ENCODE peak calls at places on chromosomes 5 and 9, in ten cellular contexts. M is NCI-H510A treated with DMSO at 0.1 percent for 48 hours; Y is effector memory CD4-positive, alpha-beta T cell; T is keratinocyte; U is BJ; P is body of pancreas; Q is adrenal gland; L is HL-60; K is kidney glomerular epithelial cell; F is putamen. X is an unnamed sample.

GRCh38 chr5:43304520-43304919 is 8.7 kb downstream of the HMGCS1 start:
- DNase-seq in F (no peak), P (no peak), L (no peak), M (no peak), Q (no peak), T (no peak), K (no peak), U (no peak), Y (no peak), X (no peak)

GRCh38 chr9:118647331-118647730 is 721.9 kb downstream of the BRINP1 start:
- DNase-seq in K (no peak), F (no peak), L (no peak), T (no peak), M (no peak), Q (no peak), Y (no peak), U (no peak), P (no peak), X (no peak)

GRCh38 chr5:111252799-111253564 is 28.8 kb downstream of the CAMK4 start:
- DNase-seq in P (no peak), M (no peak), K (no peak), L (no peak), Y (no peak), F (no peak), U (no peak), Q (no peak), T (no peak), X (no peak)

GRCh38 chr9:19496321-19496720 is 87.5 kb downstream of the ACER2 start:
- DNase-seq in Y (no peak), Q (no peak), T (no peak), U (no peak), L (no peak), K (no peak), M (no peak), P (no peak), F (no peak), X (no peak)

GRCh38 chr5:58156354-58156753 is 303.5 kb downstream of the PLK2 start:
- DNase-seq in M (no peak), U (no peak), L (no peak), T (no peak), F (peak), Q (no peak), P (no peak), K (no peak), Y (no peak), X (peak)

GRCh38 chr9:109117856-109118801 is 1.6 kb downstream of the TMEM245 start:
- DNase-seq in K (peak), P (peak), T (no peak), M (no peak), Y (peak), L (peak), Q (peak), F (no peak), U (no peak), X (peak)

GRCh38 chr5:148457183-148457620 is 73.4 kb downstream of the FBXO38 start:
- DNase-seq in P (no peak), F (no peak), M (no peak), Y (no peak), K (peak), L (peak), T (no peak), U (no peak), Q (no peak), X (no peak)

GRCh38 chr9:92100237-92100911 is 14.8 kb downstream of the SPTLC1 start:
- DNase-seq in M (no peak), P (no peak), K (peak), T (peak), U (peak), L (no peak), Q (no peak), Y (no peak), F (no peak), X (no peak)

GRCh38 chr5:54162184-54162583 is 148.2 kb downstream of the ARL15 start:
- DNase-seq in P (no peak), Y (no peak), F (no peak), L (no peak), T (no peak), U (no peak), Q (no peak), K (no peak), M (no peak), X (no peak)

GRCh38 chr5:132777209-132778069 is at the start of gene SEPTIN8:
- DNase-seq in T (no peak), L (no peak), F (no peak), M (no peak), K (peak), P (peak), Y (peak), Q (peak), U (no peak), X (peak)

GRCh38 chr5:131462479-131462878 is 172.6 kb downstream of the RAPGEF6 start:
- DNase-seq in Y (no peak), Q (no peak), M (peak), L (no peak), K (no peak), T (no peak), F (no peak), U (no peak), P (no peak), X (no peak)

GRCh38 chr9:87381050-87381711 is 116.5 kb upstream of the DAPK1 start:
- DNase-seq in U (peak), P (no peak), Q (no peak), Y (no peak), T (no peak), F (no peak), L (no peak), K (peak), M (no peak), X (no peak)

GRCh38 chr5:118796081-118796480 is 192.3 kb downstream of the DTWD2 start:
- DNase-seq in Q (no peak), U (no peak), P (no peak), Y (no peak), T (no peak), F (no peak), K (no peak), M (no peak), L (no peak), X (no peak)

GRCh38 chr9:110351009-110351467 is 13.4 kb upstream of the TXNDC8 start:
- DNase-seq in L (no peak), K (peak), F (no peak), T (peak), Q (no peak), P (no peak), Y (no peak), M (no peak), U (peak), X (no peak)

GRCh38 chr9:77440057-77440456 is 208.1 kb downstream of the GNA14 start:
- DNase-seq in T (no peak), L (no peak), P (peak), U (peak), F (peak), Y (no peak), Q (no peak), M (no peak), K (no peak), X (peak)

GRCh38 chr9:16501726-16502125 is 368.7 kb downstream of the BNC2 start:
- DNase-seq in F (no peak), K (peak), U (no peak), Q (no peak), Y (no peak), T (no peak), P (no peak), L (no peak), M (no peak), X (no peak)

GRCh38 chr9:115241641-115242040 is 123.7 kb upstream of the TNC start:
- DNase-seq in L (no peak), U (no peak), T (no peak), K (no peak), Q (no peak), F (no peak), P (no peak), Y (no peak), M (no peak), X (no peak)

GRCh38 chr5:40436535-40437237 is 243.0 kb upstream of the PTGER4 start:
- DNase-seq in M (no peak), L (no peak), P (no peak), K (no peak), F (no peak), Q (no peak), U (no peak), Y (peak), T (no peak), X (no peak)

GRCh38 chr5:75053286-75054109 is 1.1 kb upstream of the GCNT4 start:
- DNase-seq in Y (peak), L (peak), P (peak), Q (peak), F (peak), M (peak), K (peak), U (no peak), T (no peak), X (peak)

GRCh38 chr9:136899196-136899595 is 12.9 kb downstream of the TRAF2 start:
- DNase-seq in U (no peak), L (no peak), T (no peak), Q (no peak), M (no peak), F (no peak), Y (no peak), P (no peak), K (no peak), X (peak)

GRCh38 chr9:89109666-89110065 is 69.0 kb downstream of the SHC3 start:
- DNase-seq in M (no peak), K (no peak), P (no peak), T (no peak), F (no peak), L (no peak), Q (no peak), Y (no peak), U (no peak), X (no peak)

GRCh38 chr5:160480652-160481051 is 59.0 kb downstream of the PTTG1 start:
- DNase-seq in F (no peak), U (no peak), L (no peak), T (no peak), P (no peak), M (no peak), K (no peak), Q (no peak), Y (no peak), X (no peak)

GRCh38 chr5:73625314-73625904 is 587 bp upstream of the ARHGEF28 start:
- DNase-seq in U (no peak), F (no peak), Y (no peak), L (no peak), M (no peak), Q (no peak), K (no peak), T (no peak), P (no peak), X (peak)

GRCh38 chr5:154236459-154237375 is 46.2 kb downstream of the GALNT10 start:
- DNase-seq in Y (no peak), Q (no peak), K (no peak), F (no peak), U (no peak), P (no peak), M (no peak), T (no peak), L (no peak), X (no peak)

GRCh38 chr5:149274964-149275363 is 3.3 kb downstream of the AFAP1L1 start:
- DNase-seq in Y (no peak), M (no peak), T (no peak), K (no peak), L (no peak), F (no peak), U (no peak), Q (no peak), P (no peak), X (no peak)

GRCh38 chr9:105187781-105188180 is 56.7 kb upstream of the SLC44A1 start:
- DNase-seq in L (no peak), T (no peak), K (peak), P (no peak), U (peak), M (no peak), F (no peak), Y (no peak), Q (peak), X (no peak)

GRCh38 chr5:142301487-142302035 is 23.3 kb downstream of the SPRY4 start:
- DNase-seq in M (no peak), K (no peak), Y (no peak), T (no peak), L (no peak), Q (no peak), F (no peak), P (no peak), U (no peak), X (no peak)

GRCh38 chr5:138946831-138947560 is 71.9 kb upstream of the LRRTM2 start:
- DNase-seq in L (no peak), T (no peak), Q (peak), M (peak), Y (no peak), K (no peak), F (no peak), U (no peak), P (no peak), X (no peak)

GRCh38 chr5:83277953-83278352 is 193.6 kb upstream of the VCAN start:
- DNase-seq in M (no peak), U (no peak), K (peak), L (no peak), Q (no peak), P (no peak), Y (no peak), T (no peak), F (no peak), X (no peak)

GRCh38 chr5:115360036-115360685 is 63.7 kb upstream of the CCDC112 start:
- DNase-seq in M (no peak), P (no peak), T (no peak), L (no peak), K (no peak), Y (no peak), Q (no peak), F (no peak), U (no peak), X (no peak)

GRCh38 chr5:124746252-124746915 is at the start of gene ZNF608:
- DNase-seq in U (no peak), F (no peak), T (no peak), K (peak), L (no peak), Q (peak), M (no peak), P (peak), Y (no peak), X (no peak)

X was measured in head of caudate nucleus.